ENCODE peak calls at places on chromosomes 6 and 20, in four cellular contexts. S is HepG2, W is GM12878, G is K562. K is an unnamed sample.

GRCh38 chr6:116564921-116565872 is 6.1 kb upstream of the RWDD1 start:
- DNase-seq in W (no peak), S (no peak), G (no peak), K (no peak)

GRCh38 chr6:27545271-27546046 is 72.6 kb upstream of the ZNF184 start:
- DNase-seq in W (peak), S (peak), G (peak), K (peak)

GRCh38 chr6:108119212-108120141 is 44.9 kb upstream of the OSTM1 start:
- DNase-seq in S (no peak), W (no peak), G (no peak), K (no peak)

GRCh38 chr6:168125429-168126001 is 46.5 kb upstream of the FRMD1 start:
- DNase-seq in G (no peak), W (no peak), S (no peak), K (no peak)

GRCh38 chr6:156949376-156949775 is 172.2 kb downstream of the ARID1B start:
- DNase-seq in G (no peak), W (no peak), S (no peak), K (no peak)

GRCh38 chr20:58683132-58683531 is 9.5 kb upstream of the NPEPL1 start:
- DNase-seq in W (no peak), S (no peak), G (no peak), K (no peak)

GRCh38 chr20:59939052-59939878 is 840 bp downstream of the PPP1R3D start:
- DNase-seq in S (no peak), G (peak), W (no peak), K (no peak)

GRCh38 chr6:71457883-71458282 is 169.3 kb downstream of the OGFRL1 start:
- DNase-seq in G (no peak), W (no peak), S (no peak), K (no peak)

GRCh38 chr6:163415176-163415619 is 680 bp downstream of the QKI start:
- DNase-seq in W (no peak), S (no peak), G (peak), K (no peak)

GRCh38 chr6:39051399-39052122 is 3.0 kb downstream of the GLP1R start:
- DNase-seq in S (no peak), G (no peak), W (no peak), K (no peak)

GRCh38 chr6:39049575-39050283 is 1.1 kb downstream of the GLP1R start:
- DNase-seq in G (no peak), W (no peak), S (no peak), K (no peak)

GRCh38 chr6:39053016-39053595 is 4.5 kb downstream of the GLP1R start:
- DNase-seq in S (no peak), W (no peak), G (no peak), K (no peak)

GRCh38 chr6:39048481-39049399 is at the start of gene GLP1R:
- DNase-seq in S (no peak), W (no peak), G (no peak), K (no peak)

GRCh38 chr6:39050453-39051112 is 2.0 kb downstream of the GLP1R start:
- DNase-seq in G (no peak), W (no peak), S (no peak), K (no peak)
- TF ChIP-seq FOXK2 in G (no peak), W (no peak), S (no peak), K (no peak)

DNA sequence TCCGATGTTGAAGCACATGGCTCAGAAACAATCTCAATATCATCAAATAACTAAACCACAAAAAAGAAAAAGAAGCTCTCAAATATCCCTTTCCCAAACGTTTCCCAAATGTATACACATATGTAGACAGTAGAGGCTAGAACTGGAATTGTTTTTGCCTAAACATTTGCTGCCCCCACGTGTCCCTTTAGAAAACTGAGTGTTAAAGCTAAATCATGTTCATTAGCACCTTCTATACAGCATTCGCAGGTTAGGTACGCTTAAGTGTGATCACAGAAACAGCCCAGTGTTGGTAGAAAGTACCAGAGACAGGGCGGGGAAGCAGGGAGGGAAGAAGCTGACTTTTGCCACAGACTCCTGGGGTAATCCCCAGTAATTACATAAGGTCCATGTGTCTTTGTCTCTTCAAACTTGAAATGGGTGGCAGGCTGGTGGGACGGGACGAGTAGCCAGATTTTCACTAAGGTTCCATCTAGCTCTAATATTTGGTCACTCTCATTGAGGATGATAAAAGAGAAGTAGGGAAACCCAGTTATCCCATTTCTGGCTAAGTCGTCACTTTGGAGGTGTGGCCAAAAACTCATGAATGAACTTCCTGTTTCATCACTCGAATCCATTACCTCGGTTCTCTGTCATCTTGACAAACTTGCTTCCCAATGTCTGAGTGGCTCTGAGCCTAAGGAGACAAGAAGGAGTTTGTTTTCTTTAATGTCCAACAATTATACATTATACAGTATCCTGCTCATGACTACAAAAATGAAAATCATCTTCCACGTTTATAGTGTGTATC is 15.0 kb upstream of the TFAP2A start:
- DNase-seq in G (peak), W (peak), S (peak), K (no peak)
- TF ChIP-seq FOXM1 in G (no peak), W (peak), S (no peak), K (no peak)

GRCh38 chr6:133340557-133340956 is 99.4 kb downstream of the EYA4 start:
- DNase-seq in W (no peak), S (no peak), G (no peak), K (peak)
- TF ChIP-seq FOXK2 in W (no peak), S (no peak), G (no peak), K (no peak)

DNA sequence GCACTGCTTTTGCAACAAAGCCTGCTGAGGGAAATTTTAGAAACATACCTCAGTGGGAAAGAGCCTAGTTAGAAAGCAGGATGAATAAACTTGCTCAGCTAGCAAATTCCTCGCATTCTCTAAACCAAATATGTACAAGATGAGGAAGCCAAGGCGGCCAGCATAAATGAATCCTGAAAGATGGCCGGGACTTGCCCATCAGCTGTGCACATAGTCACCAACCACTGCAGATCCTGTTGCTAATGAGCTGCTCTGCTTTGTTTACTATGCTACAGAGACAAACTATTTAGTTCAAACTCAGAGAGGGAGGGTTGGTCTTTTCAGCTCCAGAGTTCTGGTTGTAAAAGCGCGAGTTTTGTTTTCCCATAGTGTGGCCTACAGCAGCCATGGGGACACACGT is 49.0 kb downstream of the TMEM170B start:
- DNase-seq in W (no peak), S (no peak), G (no peak), K (no peak)
- TF ChIP-seq FOXM1 in W (no peak), S (no peak), G (no peak), K (no peak)